ENCODE peak calls at places on chromosomes 7 and 10, in nine cellular contexts. K is ovary, L is GM10248, J is lower lobe of right lung, N is cardiac muscle cell, Q is BJ, Y is neural crest cell, G is gastrocnemius medialis, O is body of pancreas. R is an unnamed sample.

GRCh38 chr10:110898391-110898790 is 20.6 kb downstream of the BBIP1 start:
- DNase-seq in K (no peak), L (no peak), J (no peak), N (no peak), Q (no peak), Y (no peak), G (no peak), O (no peak), R (no peak)

GRCh38 chr7:21771906-21772610 is 173.6 kb downstream of the CDCA7L start:
- DNase-seq in K (no peak), L (no peak), J (no peak), N (peak), Q (no peak), Y (peak), G (no peak), O (no peak), R (no peak)

GRCh38 chr10:77431209-77431611 is 206.4 kb downstream of the KCNMA1 start:
- DNase-seq in K (no peak), L (no peak), J (no peak), N (no peak), Q (no peak), Y (no peak), G (no peak), O (no peak), R (no peak)

GRCh38 chr10:133364645-133365431 is 7.0 kb upstream of the FUOM start:
- DNase-seq in K (no peak), L (no peak), J (no peak), N (no peak), Q (no peak), Y (no peak), G (no peak), O (no peak), R (no peak)

GRCh38 chr7:3107228-3107763 is 63.6 kb upstream of the CARD11 start:
- DNase-seq in K (no peak), L (no peak), J (no peak), N (no peak), Q (no peak), Y (no peak), G (no peak), O (no peak), R (no peak)

GRCh38 chr7:75704928-75705327 is 33.8 kb downstream of the HIP1 start:
- DNase-seq in K (no peak), L (no peak), J (no peak), N (no peak), Q (no peak), Y (no peak), G (no peak), O (no peak), R (no peak)

GRCh38 chr10:132786279-132786528 is 257 bp upstream of the NKX6-2 start:
- DNase-seq in K (no peak), L (no peak), J (no peak), N (no peak), Q (no peak), Y (no peak), G (no peak), O (no peak), R (no peak)

GRCh38 chr10:44293842-44294241 is 91.1 kb downstream of the CXCL12 start:
- DNase-seq in K (peak), L (no peak), J (peak), N (peak), Q (peak), Y (no peak), G (peak), O (no peak), R (no peak)

GRCh38 chr7:2003931-2004812 is 228.6 kb downstream of the MAD1L1 start:
- DNase-seq in K (peak), L (no peak), J (peak), N (no peak), Q (no peak), Y (no peak), G (no peak), O (peak), R (no peak)

GRCh38 chr10:122567056-122567660 is 6.6 kb downstream of the DMBT1 start:
- DNase-seq in K (peak), L (peak), J (no peak), N (peak), Q (no peak), Y (peak), G (no peak), O (peak), R (peak)

GRCh38 chr7:37028909-37029440 is 304.7 kb upstream of the AOAH start:
- DNase-seq in K (no peak), L (no peak), J (no peak), N (no peak), Q (no peak), Y (no peak), G (no peak), O (no peak), R (no peak)

GRCh38 chr7:22697897-22698645 is 28.9 kb upstream of the IL6 start:
- DNase-seq in K (no peak), L (peak), J (no peak), N (no peak), Q (no peak), Y (no peak), G (no peak), O (no peak), R (peak)

GRCh38 chr10:78336402-78336791 is 302.7 kb downstream of the RPS24 start:
- DNase-seq in K (peak), L (no peak), J (no peak), N (peak), Q (peak), Y (no peak), G (no peak), O (no peak), R (no peak)

GRCh38 chr10:87635498-87636312 is 24.0 kb upstream of the PAPSS2 start:
- DNase-seq in K (no peak), L (no peak), J (no peak), N (peak), Q (peak), Y (no peak), G (no peak), O (no peak), R (no peak)

GRCh38 chr7:19410096-19410495 is 264.9 kb upstream of the FERD3L start:
- DNase-seq in K (no peak), L (no peak), J (no peak), N (peak), Q (no peak), Y (no peak), G (no peak), O (no peak), R (no peak)

GRCh38 chr10:102421645-102422585 is 1.3 kb downstream of the FBXL15 start:
- DNase-seq in K (peak), L (no peak), J (peak), N (no peak), Q (no peak), Y (no peak), G (no peak), O (peak), R (no peak)

GRCh38 chr10:110556993-110557601 is 10.4 kb upstream of the SMC3 start:
- DNase-seq in K (no peak), L (peak), J (no peak), N (peak), Q (no peak), Y (peak), G (no peak), O (peak), R (peak)

GRCh38 chr10:34827087-34827766 is 12.1 kb upstream of the PARD3 start:
- DNase-seq in K (no peak), L (no peak), J (no peak), N (peak), Q (no peak), Y (no peak), G (no peak), O (no peak), R (no peak)

GRCh38 chr10:113538131-113538530 is 14.7 kb upstream of the HABP2 start:
- DNase-seq in K (no peak), L (no peak), J (no peak), N (no peak), Q (no peak), Y (no peak), G (no peak), O (no peak), R (no peak)

GRCh38 chr7:101932053-101932452 is 114.6 kb downstream of the CUX1 start:
- DNase-seq in K (no peak), L (no peak), J (no peak), N (no peak), Q (no peak), Y (no peak), G (no peak), O (no peak), R (no peak)

GRCh38 chr10:14022954-14023353 is 307.8 kb downstream of the FRMD4A start:
- DNase-seq in K (peak), L (no peak), J (no peak), N (peak), Q (no peak), Y (no peak), G (no peak), O (peak), R (no peak)

GRCh38 chr7:2929321-2930201 is 85.5 kb upstream of the GNA12 start:
- DNase-seq in K (peak), L (no peak), J (peak), N (no peak), Q (no peak), Y (no peak), G (no peak), O (no peak), R (no peak)

GRCh38 chr10:86648706-86649426 is 5.5 kb upstream of the OPN4 start:
- DNase-seq in K (peak), L (no peak), J (no peak), N (peak), Q (peak), Y (no peak), G (no peak), O (peak), R (no peak)

GRCh38 chr10:114577133-114577532 is 80.9 kb downstream of the ABLIM1 start:
- DNase-seq in K (no peak), L (no peak), J (no peak), N (peak), Q (peak), Y (no peak), G (peak), O (no peak), R (no peak)

GRCh38 chr7:66047426-66047825 is 28.2 kb upstream of the ASL start:
- DNase-seq in K (no peak), L (no peak), J (no peak), N (peak), Q (peak), Y (no peak), G (no peak), O (no peak), R (no peak)

GRCh38 chr10:33732176-33733025 is 397.9 kb upstream of the NRP1 start:
- DNase-seq in K (no peak), L (no peak), J (no peak), N (peak), Q (no peak), Y (no peak), G (no peak), O (no peak), R (no peak)

GRCh38 chr10:62514079-62514693 is 140.0 kb downstream of the ZNF365 start:
- DNase-seq in K (no peak), L (no peak), J (no peak), N (no peak), Q (no peak), Y (no peak), G (no peak), O (no peak), R (no peak)

DNA sequence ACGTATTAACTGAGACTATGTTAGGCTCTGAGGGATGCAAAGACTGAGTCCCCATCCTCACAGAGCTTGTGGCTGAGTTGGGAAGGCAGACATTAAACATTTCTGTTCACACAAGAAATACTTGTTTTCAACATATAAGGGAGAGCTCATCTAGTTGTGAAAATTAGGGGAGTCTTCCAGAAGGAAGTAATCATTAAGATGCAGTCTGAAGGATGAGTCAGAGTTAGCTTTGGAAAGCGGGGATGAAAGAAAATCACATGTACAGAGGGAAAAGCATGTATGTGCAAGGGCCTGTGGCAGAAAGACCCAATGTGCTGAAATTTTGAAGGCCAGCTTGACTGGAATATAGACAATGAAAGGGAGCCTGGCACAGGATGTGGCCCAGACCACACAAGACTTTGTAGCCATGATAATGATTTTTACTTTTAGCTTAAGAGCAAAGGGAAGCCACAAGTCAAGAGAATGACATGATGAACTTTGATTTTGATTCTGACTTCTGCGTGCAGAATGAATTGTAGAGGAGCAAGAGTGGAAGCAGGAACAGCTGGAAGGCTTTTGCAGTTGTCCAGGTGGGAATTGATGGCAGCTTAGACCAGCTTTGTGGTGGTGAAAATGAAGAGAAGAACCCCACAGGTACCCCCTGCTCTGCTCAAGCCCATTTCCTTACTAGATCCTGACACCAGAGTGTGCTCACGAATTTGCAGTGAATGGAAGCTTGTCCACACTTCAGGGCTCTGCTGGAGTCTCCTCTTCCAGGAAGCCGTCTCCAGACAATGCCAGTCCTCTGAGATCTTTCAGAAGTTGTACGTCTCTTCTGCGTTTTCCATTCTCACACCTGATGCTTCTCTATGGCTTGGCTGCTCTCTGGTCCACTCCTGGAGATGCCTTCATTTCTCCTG is 115.6 kb downstream of the ATXN7L1 start:
- DNase-seq in K (no peak), L (no peak), J (no peak), N (peak), Q (no peak), Y (no peak), G (no peak), O (no peak), R (no peak)
- TF ChIP-seq CTCF in K (no peak), L (no peak), J (no peak), N (no peak), Q (no peak), Y (peak), G (no peak), O (no peak), R (no peak)

DNA sequence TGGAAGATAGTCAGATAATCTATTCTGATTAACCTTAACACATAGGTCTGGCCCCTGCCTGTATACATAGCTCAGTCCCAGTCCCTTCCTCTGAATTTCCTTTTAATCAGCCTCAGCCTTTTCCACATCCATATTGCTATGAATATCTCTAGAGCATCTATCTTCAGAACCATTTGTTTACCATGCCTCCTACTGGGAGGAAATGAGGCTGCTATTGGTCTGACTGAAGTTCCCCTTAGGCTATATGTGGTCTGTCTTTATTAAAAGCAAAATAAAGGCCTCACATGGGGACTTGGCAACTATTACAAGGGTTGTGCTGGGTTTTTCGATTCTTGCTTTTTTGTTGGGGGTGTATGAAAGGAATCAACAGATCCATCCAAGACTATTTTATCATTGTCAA is 318.9 kb downstream of the HPSE2 start:
- DNase-seq in K (no peak), L (no peak), J (no peak), N (no peak), Q (no peak), Y (no peak), G (no peak), O (no peak), R (no peak)
- TF ChIP-seq CTCF in K (no peak), L (no peak), J (no peak), N (no peak), Q (peak), Y (no peak), G (no peak), O (no peak), R (no peak)

DNA sequence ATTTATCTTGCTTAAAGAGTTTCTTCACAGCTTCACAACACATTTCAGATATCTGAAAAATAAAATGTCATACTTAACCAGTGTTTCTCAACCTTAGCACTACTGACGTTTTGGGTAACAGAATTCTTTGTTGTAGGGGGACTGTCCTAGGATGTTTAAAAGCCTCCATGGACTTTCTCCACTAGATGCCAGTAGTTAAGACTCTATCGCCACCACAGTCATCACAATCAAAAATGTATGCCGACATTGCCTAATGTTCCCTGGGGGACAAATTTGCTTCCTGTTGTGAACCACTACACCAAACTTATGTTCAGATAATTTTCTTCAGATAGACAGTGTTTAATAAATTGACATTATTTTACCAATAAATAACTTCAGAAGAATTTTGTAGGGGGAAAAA is 13.4 kb downstream of the NOC3L start:
- DNase-seq in K (no peak), L (no peak), J (no peak), N (peak), Q (no peak), Y (no peak), G (no peak), O (no peak), R (no peak)
- TF ChIP-seq CTCF in K (no peak), L (no peak), J (no peak), N (no peak), Q (peak), Y (no peak), G (no peak), O (no peak), R (no peak)

GRCh38 chr7:86301301-86301700 is 342.4 kb upstream of the GRM3 start:
- DNase-seq in K (no peak), L (no peak), J (no peak), N (no peak), Q (no peak), Y (no peak), G (no peak), O (no peak), R (no peak)
- TF ChIP-seq CTCF in K (no peak), L (no peak), J (no peak), N (no peak), Q (no peak), Y (no peak), G (no peak), O (no peak), R (no peak)

DNA sequence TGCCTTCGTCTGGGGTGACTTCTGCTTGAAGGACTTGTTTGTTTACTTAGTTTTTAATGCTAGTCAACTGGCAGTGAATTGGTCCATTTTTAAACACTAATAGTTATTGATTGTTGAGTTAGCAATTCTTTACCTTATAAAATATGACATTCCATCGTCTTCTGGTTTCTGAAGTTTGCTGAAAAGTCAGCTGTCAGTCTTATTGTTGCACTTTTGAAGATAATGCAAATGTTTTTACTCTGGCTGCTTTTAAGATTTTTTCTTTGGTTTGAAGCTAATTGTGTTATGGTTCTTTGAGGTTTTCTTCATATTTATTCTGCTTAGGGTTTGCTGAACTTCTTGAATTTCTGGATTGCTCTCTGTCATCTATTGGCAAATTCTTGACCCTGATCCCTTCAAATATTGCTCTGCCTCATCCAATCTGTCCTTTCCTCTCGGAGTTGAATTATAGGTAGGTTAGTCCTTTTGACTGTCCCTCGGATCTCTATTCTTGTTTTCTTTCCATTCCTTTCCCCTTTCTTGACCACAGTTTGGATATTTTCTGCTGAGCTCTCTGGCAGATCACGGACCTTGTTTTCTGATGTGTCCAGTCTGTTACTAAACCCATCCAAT is 24.2 kb downstream of the MGMT start:
- DNase-seq in K (no peak), L (no peak), J (no peak), N (peak), Q (no peak), Y (no peak), G (no peak), O (no peak), R (no peak)
- TF ChIP-seq CTCF in K (no peak), L (no peak), J (no peak), N (no peak), Q (no peak), Y (no peak), G (no peak), O (no peak), R (no peak)

GRCh38 chr7:143002106-143002505 is 24.8 kb downstream of the OR9A2 start:
- DNase-seq in K (no peak), L (no peak), J (no peak), N (peak), Q (no peak), Y (no peak), G (no peak), O (no peak), R (no peak)
- TF ChIP-seq CTCF in K (no peak), L (no peak), J (no peak), N (peak), Q (peak), Y (peak), G (no peak), O (peak), R (no peak)

GRCh38 chr7:43511029-43511428 is 71.9 kb upstream of the STK17A start:
- DNase-seq in K (no peak), L (no peak), J (no peak), N (no peak), Q (no peak), Y (no peak), G (no peak), O (no peak), R (no peak)
- TF ChIP-seq CTCF in K (no peak), L (no peak), J (no peak), N (no peak), Q (no peak), Y (peak), G (no peak), O (no peak), R (no peak)

DNA sequence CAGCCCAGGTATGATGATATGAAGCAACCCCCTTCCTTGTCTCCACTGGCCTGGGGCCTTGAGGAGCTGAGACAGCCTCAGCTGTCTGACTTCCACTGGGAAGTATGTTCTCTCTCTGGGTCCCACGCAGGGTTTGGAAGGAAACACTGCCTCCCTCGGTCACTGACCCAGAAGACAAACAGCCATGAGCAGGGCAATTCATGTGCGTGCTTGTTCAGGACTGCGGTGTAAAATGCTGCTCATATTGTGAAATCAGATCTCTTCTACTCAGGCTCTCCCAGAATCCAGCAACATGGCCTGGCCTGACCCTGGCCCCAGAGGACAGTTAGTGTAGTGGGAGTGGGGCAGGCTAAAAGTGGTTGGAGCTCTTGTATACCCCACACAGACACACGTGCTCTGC is 2.8 kb downstream of the CLCN1 start:
- DNase-seq in K (no peak), L (no peak), J (no peak), N (peak), Q (no peak), Y (no peak), G (peak), O (no peak), R (no peak)
- TF ChIP-seq CTCF in K (no peak), L (no peak), J (no peak), N (no peak), Q (no peak), Y (no peak), G (no peak), O (no peak), R (no peak)

R was measured in GM13976.